ENCODE peak calls at places on chromosomes 12 and 14, in four cellular contexts. One of them, this sample, is unnamed.

GRCh38 chr12:80460972-80461371 is 16.9 kb downstream of the PTPRQ start:
- DNase-seq in sigmoid colon: no peak
- DNase-seq in AG09319: no peak
- DNase-seq in GM06990: no peak
- DNase-seq in this sample: no peak

GRCh38 chr12:88544991-88545684 is 35.1 kb downstream of the KITLG start:
- DNase-seq in sigmoid colon: no peak
- DNase-seq in AG09319: no peak
- DNase-seq in GM06990: no peak
- DNase-seq in this sample: no peak

GRCh38 chr12:120719496-120720233 is 6.0 kb upstream of the ACADS start:
- DNase-seq in sigmoid colon: no peak
- DNase-seq in AG09319: no peak
- DNase-seq in GM06990: no peak
- DNase-seq in this sample: no peak

GRCh38 chr12:58532855-58533608 is 387.3 kb downstream of the LRIG3 start:
- DNase-seq in sigmoid colon: no peak
- DNase-seq in AG09319: no peak
- DNase-seq in GM06990: no peak
- DNase-seq in this sample: no peak

GRCh38 chr12:54977155-54977554 is 7.4 kb downstream of the TESPA1 start:
- DNase-seq in sigmoid colon: no peak
- DNase-seq in AG09319: no peak
- DNase-seq in GM06990: no peak
- DNase-seq in this sample: peak; percentile 44

GRCh38 chr12:125688223-125688622 is 623.0 kb downstream of the AACS start:
- DNase-seq in sigmoid colon: no peak
- DNase-seq in AG09319: no peak
- DNase-seq in GM06990: no peak
- DNase-seq in this sample: no peak

GRCh38 chr12:3043406-3043805 is 33.8 kb upstream of the TSPAN9 start:
- DNase-seq in sigmoid colon: peak; percentile 28
- DNase-seq in AG09319: no peak
- DNase-seq in GM06990: no peak
- DNase-seq in this sample: no peak

GRCh38 chr14:68391292-68392014 is 401.4 kb downstream of the ZFP36L1 start:
- DNase-seq in sigmoid colon: no peak
- DNase-seq in AG09319: no peak
- DNase-seq in GM06990: no peak
- DNase-seq in this sample: peak; percentile 92

GRCh38 chr14:95265106-95266094 is 54.3 kb downstream of the CLMN start:
- DNase-seq in sigmoid colon: no peak
- DNase-seq in AG09319: peak; percentile 14
- DNase-seq in GM06990: peak; percentile 79
- DNase-seq in this sample: peak; percentile 87

GRCh38 chr12:19506497-19506896 is 67.2 kb downstream of the AEBP2 start:
- DNase-seq in sigmoid colon: no peak
- DNase-seq in AG09319: no peak
- DNase-seq in GM06990: no peak
- DNase-seq in this sample: peak; percentile 21

GRCh38 chr14:65210118-65210826 is 108.0 kb upstream of the MAX start:
- DNase-seq in sigmoid colon: no peak
- DNase-seq in AG09319: no peak
- DNase-seq in GM06990: no peak
- DNase-seq in this sample: peak; percentile 52

GRCh38 chr14:41144370-41144769 is 462.3 kb upstream of the LRFN5 start:
- DNase-seq in sigmoid colon: no peak
- DNase-seq in AG09319: no peak
- DNase-seq in GM06990: no peak
- DNase-seq in this sample: no peak

GRCh38 chr12:8636581-8636980 is 23.9 kb upstream of the AICDA start:
- DNase-seq in sigmoid colon: no peak
- DNase-seq in AG09319: no peak
- DNase-seq in GM06990: no peak
- DNase-seq in this sample: no peak

GRCh38 chr12:132171293-132171967 is 27.2 kb downstream of the NOC4L start:
- DNase-seq in sigmoid colon: no peak
- DNase-seq in AG09319: no peak
- DNase-seq in GM06990: no peak
- DNase-seq in this sample: no peak

GRCh38 chr12:66140726-66141125 is 10.2 kb upstream of the LLPH start:
- DNase-seq in sigmoid colon: no peak
- DNase-seq in AG09319: no peak
- DNase-seq in GM06990: no peak
- DNase-seq in this sample: no peak

GRCh38 chr14:62939970-62940369 is 105.3 kb downstream of the KCNH5 start:
- DNase-seq in sigmoid colon: no peak
- DNase-seq in AG09319: no peak
- DNase-seq in GM06990: no peak
- DNase-seq in this sample: no peak

GRCh38 chr14:68403794-68404522 is 388.9 kb downstream of the ZFP36L1 start:
- DNase-seq in sigmoid colon: no peak
- DNase-seq in AG09319: no peak
- DNase-seq in GM06990: no peak
- DNase-seq in this sample: no peak

GRCh38 chr12:85866929-85867776 is 6.9 kb upstream of the NTS start:
- DNase-seq in sigmoid colon: no peak
- DNase-seq in AG09319: peak; percentile 38
- DNase-seq in GM06990: peak; percentile 22
- DNase-seq in this sample: peak; percentile 87

GRCh38 chr12:90510948-90511347 is 444.0 kb downstream of the CCER1 start:
- DNase-seq in sigmoid colon: no peak
- DNase-seq in AG09319: no peak
- DNase-seq in GM06990: no peak
- DNase-seq in this sample: no peak

GRCh38 chr12:8697120-8697475 is 693 bp upstream of the RIMKLB start:
- DNase-seq in sigmoid colon: no peak
- DNase-seq in AG09319: no peak
- DNase-seq in GM06990: no peak
- DNase-seq in this sample: peak; percentile 43

GRCh38 chr14:89417469-89418225 is 614 bp upstream of the FOXN3 start:
- DNase-seq in sigmoid colon: peak; percentile 81
- DNase-seq in AG09319: no peak
- DNase-seq in GM06990: peak; percentile 82
- DNase-seq in this sample: peak; percentile 43

GRCh38 chr14:77864085-77864484 is 64.2 kb downstream of the ADCK1 start:
- DNase-seq in sigmoid colon: no peak
- DNase-seq in AG09319: no peak
- DNase-seq in GM06990: no peak
- DNase-seq in this sample: no peak

GRCh38 chr12:19129486-19130223 is at the start of gene PLEKHA5:
- DNase-seq in sigmoid colon: peak; percentile 81
- DNase-seq in AG09319: peak; percentile 43
- DNase-seq in GM06990: peak; percentile 8
- DNase-seq in this sample: peak; percentile 57

GRCh38 chr12:106058256-106059182 is 80.2 kb downstream of the NUAK1 start:
- DNase-seq in sigmoid colon: no peak
- DNase-seq in AG09319: no peak
- DNase-seq in GM06990: no peak
- DNase-seq in this sample: peak; percentile 65

GRCh38 chr12:21941522-21942376 is 523 bp upstream of the ABCC9 start:
- DNase-seq in sigmoid colon: peak; percentile 87
- DNase-seq in AG09319: peak; percentile 10
- DNase-seq in GM06990: peak; percentile 5
- DNase-seq in this sample: peak; percentile 73

GRCh38 chr12:6489449-6489848 is 3.6 kb downstream of the MRPL51 start:
- DNase-seq in sigmoid colon: no peak
- DNase-seq in AG09319: no peak
- DNase-seq in GM06990: no peak
- DNase-seq in this sample: no peak

GRCh38 chr14:96267336-96267735 is 11.3 kb downstream of the BDKRB1 start:
- DNase-seq in sigmoid colon: peak; percentile 68
- DNase-seq in AG09319: peak; percentile 83
- DNase-seq in GM06990: no peak
- DNase-seq in this sample: peak; percentile 92

GRCh38 chr12:48998497-48999353 is 450 bp downstream of the DDN start:
- DNase-seq in sigmoid colon: no peak
- DNase-seq in AG09319: no peak
- DNase-seq in GM06990: no peak
- DNase-seq in this sample: no peak

GRCh38 chr12:109764776-109765492 is 51.3 kb downstream of the FAM222A start:
- DNase-seq in sigmoid colon: peak; percentile 49
- DNase-seq in AG09319: no peak
- DNase-seq in GM06990: no peak
- DNase-seq in this sample: no peak

GRCh38 chr12:124147030-124147429 is 147.9 kb upstream of the RFLNA start:
- DNase-seq in sigmoid colon: no peak
- DNase-seq in AG09319: no peak
- DNase-seq in GM06990: no peak
- DNase-seq in this sample: no peak

GRCh38 chr14:74861734-74862090 is 14.2 kb downstream of the PROX2 start:
- DNase-seq in sigmoid colon: no peak
- DNase-seq in AG09319: no peak
- DNase-seq in GM06990: no peak
- DNase-seq in this sample: no peak

GRCh38 chr12:21583587-21583986 is 21.1 kb downstream of the GYS2 start:
- DNase-seq in sigmoid colon: no peak
- DNase-seq in AG09319: no peak
- DNase-seq in GM06990: no peak
- DNase-seq in this sample: no peak

GRCh38 chr14:85516239-85517112 is 13.5 kb upstream of the FLRT2 start:
- DNase-seq in sigmoid colon: no peak
- DNase-seq in AG09319: peak; percentile 82
- DNase-seq in GM06990: no peak
- DNase-seq in this sample: peak; percentile 95

GRCh38 chr14:20714593-20715250 is 26.2 kb downstream of the ANG start:
- DNase-seq in sigmoid colon: peak; percentile 86
- DNase-seq in AG09319: no peak
- DNase-seq in GM06990: no peak
- DNase-seq in this sample: peak; percentile 75

GRCh38 chr12:34294137-34294536 is 271.8 kb downstream of the ALG10 start:
- DNase-seq in sigmoid colon: no peak
- DNase-seq in AG09319: no peak
- DNase-seq in GM06990: no peak
- DNase-seq in this sample: no peak

GRCh38 chr12:95918194-95918993 is 24.0 kb downstream of the CCDC38 start:
- DNase-seq in sigmoid colon: no peak
- DNase-seq in AG09319: peak; percentile 22
- DNase-seq in GM06990: no peak
- DNase-seq in this sample: peak; percentile 57

GRCh38 chr14:73460691-73461127 is 2.4 kb upstream of the NUMB start:
- DNase-seq in sigmoid colon: no peak
- DNase-seq in AG09319: no peak
- DNase-seq in GM06990: no peak
- DNase-seq in this sample: peak; percentile 81

GRCh38 chr14:73455294-73455693 is 3.1 kb downstream of the NUMB start:
- DNase-seq in sigmoid colon: no peak
- DNase-seq in AG09319: no peak
- DNase-seq in GM06990: no peak
- DNase-seq in this sample: no peak

GRCh38 chr14:73457935-73458218 is 469 bp downstream of the NUMB start:
- DNase-seq in sigmoid colon: no peak
- DNase-seq in AG09319: no peak
- DNase-seq in GM06990: no peak
- DNase-seq in this sample: no peak

GRCh38 chr14:73457050-73457934 is 1.1 kb downstream of the NUMB start:
- DNase-seq in sigmoid colon: peak; percentile 80
- DNase-seq in AG09319: no peak
- DNase-seq in GM06990: peak; percentile 42
- DNase-seq in this sample: no peak

GRCh38 chr14:73458219-73458976 is at the start of gene NUMB:
- DNase-seq in sigmoid colon: peak; percentile 100
- DNase-seq in AG09319: peak; percentile 100
- DNase-seq in GM06990: peak; percentile 92
- DNase-seq in this sample: peak; percentile 100
- TF ChIP-seq CTCF in sigmoid colon: no peak
- TF ChIP-seq CTCF in AG09319: no peak
- TF ChIP-seq CTCF in GM06990: no peak
- TF ChIP-seq CTCF in this sample: no peak

GRCh38 chr12:104733717-104734175 is 224.3 kb downstream of the SLC41A2 start:
- DNase-seq in sigmoid colon: no peak
- DNase-seq in AG09319: no peak
- DNase-seq in GM06990: no peak
- DNase-seq in this sample: no peak
- TF ChIP-seq CTCF in sigmoid colon: no peak
- TF ChIP-seq CTCF in AG09319: no peak
- TF ChIP-seq CTCF in GM06990: peak; percentile 33
- TF ChIP-seq CTCF in this sample: no peak

DNA sequence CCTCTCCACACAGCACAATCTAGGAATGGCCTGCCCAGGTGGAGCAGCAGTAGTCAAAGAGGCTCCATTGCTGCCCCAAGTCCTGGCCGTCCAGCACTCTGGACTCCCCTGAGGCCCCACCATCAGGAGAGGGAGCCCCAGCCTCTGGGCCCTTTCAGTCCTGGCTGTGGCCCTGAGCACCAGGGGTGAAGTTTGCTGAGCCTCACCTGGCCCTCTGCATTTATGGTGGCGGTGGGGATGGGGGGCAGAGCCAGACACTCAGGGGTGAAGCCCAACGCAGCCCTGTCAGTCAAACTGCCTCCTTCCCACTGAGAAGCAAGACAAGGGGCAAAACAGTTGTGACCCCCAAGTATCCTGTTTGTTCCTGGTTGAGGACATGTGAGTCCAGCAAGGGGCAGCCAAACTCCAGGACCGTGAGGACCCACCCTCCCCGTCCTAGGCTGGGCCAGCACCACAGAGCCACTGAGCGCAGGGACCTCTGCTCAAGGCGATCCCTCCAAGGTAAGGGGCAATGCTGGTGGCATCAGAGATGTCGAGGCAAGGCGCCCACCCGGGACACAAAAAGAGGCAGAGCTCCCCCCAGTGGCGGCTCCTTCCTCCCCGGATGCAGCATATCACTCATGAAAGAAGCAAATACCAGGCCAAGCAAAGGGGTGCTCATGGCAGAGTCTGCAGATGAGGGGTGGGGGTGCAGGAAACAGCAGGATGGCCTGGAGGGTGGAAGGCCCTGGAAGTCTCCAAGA is 4.8 kb upstream of the AMN start:
- DNase-seq in sigmoid colon: no peak
- DNase-seq in AG09319: no peak
- DNase-seq in GM06990: peak; percentile 71
- DNase-seq in this sample: peak; percentile 39
- TF ChIP-seq CTCF in sigmoid colon: peak; percentile 36
- TF ChIP-seq CTCF in AG09319: peak; percentile 78
- TF ChIP-seq CTCF in GM06990: peak; percentile 87
- TF ChIP-seq CTCF in this sample: peak; percentile 74

GRCh38 chr12:79006306-79006705 is 141.7 kb downstream of the SYT1 start:
- DNase-seq in sigmoid colon: no peak
- DNase-seq in AG09319: no peak
- DNase-seq in GM06990: no peak
- DNase-seq in this sample: peak; percentile 25
- TF ChIP-seq CTCF in sigmoid colon: no peak
- TF ChIP-seq CTCF in AG09319: peak; percentile 30
- TF ChIP-seq CTCF in GM06990: peak; percentile 23
- TF ChIP-seq CTCF in this sample: no peak